ENCODE peak calls at places on chromosomes 13 and 19, in ten cellular contexts. Q, C, W, E, A, U, B, Y, T and S are unnamed samples.
A peak's percentile ranks its signal among the peaks of the same experiment; 100 is the strongest.

GRCh38 chr13:32427852-32428580 is at the start of gene N4BP2L1:
- DNase-seq in Q (peak; percentile 82), C (no peak), W (peak; percentile 94), E (peak; percentile 88), A (peak; percentile 85), U (no peak), B (peak; percentile 85), Y (peak; percentile 80), T (peak; percentile 86), S (peak; percentile 89)

GRCh38 chr19:41887711-41888382 is 4.9 kb downstream of the ARHGEF1 start:
- DNase-seq in Q (no peak), C (peak; percentile 93), W (peak; percentile 93), E (no peak), A (peak; percentile 77), U (peak; percentile 64), B (peak; percentile 71), Y (no peak), T (no peak), S (peak; percentile 85)

GRCh38 chr19:45492627-45493470 is 4.0 kb downstream of the RTN2 start:
- DNase-seq in Q (peak; percentile 76), C (peak; percentile 72), W (no peak), E (no peak), A (peak; percentile 63), U (peak; percentile 80), B (no peak), Y (no peak), T (no peak), S (peak; percentile 82)

GRCh38 chr13:77702364-77702763 is 4.9 kb downstream of the SLAIN1 start:
- DNase-seq in Q (no peak), C (no peak), W (no peak), E (no peak), A (no peak), U (no peak), B (no peak), Y (no peak), T (no peak), S (no peak)

GRCh38 chr13:113607477-113608245 is 23.1 kb downstream of the TFDP1 start:
- DNase-seq in Q (no peak), C (no peak), W (peak; percentile 91), E (no peak), A (no peak), U (no peak), B (no peak), Y (no peak), T (no peak), S (no peak)

GRCh38 chr19:7831452-7831851 is 1.4 kb downstream of the EVI5L start:
- DNase-seq in Q (no peak), C (peak; percentile 66), W (no peak), E (no peak), A (peak; percentile 25), U (peak; percentile 34), B (no peak), Y (no peak), T (no peak), S (no peak)

GRCh38 chr13:44293354-44293753 is 80.3 kb upstream of the SERP2 start:
- DNase-seq in Q (no peak), C (no peak), W (no peak), E (no peak), A (no peak), U (no peak), B (no peak), Y (no peak), T (no peak), S (no peak)

GRCh38 chr19:30430206-30430734 is 58.1 kb downstream of the ZNF536 start:
- DNase-seq in Q (no peak), C (no peak), W (peak; percentile 28), E (no peak), A (no peak), U (no peak), B (no peak), Y (no peak), T (no peak), S (no peak)

GRCh38 chr13:39397866-39398265 is 205.1 kb downstream of the LHFPL6 start:
- DNase-seq in Q (peak; percentile 20), C (no peak), W (no peak), E (no peak), A (no peak), U (no peak), B (no peak), Y (no peak), T (no peak), S (no peak)

GRCh38 chr13:114068723-114069322 is 63.6 kb downstream of the RASA3 start:
- DNase-seq in Q (no peak), C (no peak), W (peak; percentile 81), E (peak; percentile 82), A (peak; percentile 14), U (peak; percentile 77), B (peak; percentile 35), Y (peak; percentile 59), T (peak; percentile 34), S (peak; percentile 72)

GRCh38 chr13:106114981-106115554 is 420.4 kb downstream of the EFNB2 start:
- DNase-seq in Q (no peak), C (no peak), W (no peak), E (no peak), A (no peak), U (peak; percentile 78), B (no peak), Y (no peak), T (no peak), S (no peak)

GRCh38 chr19:18029617-18030338 is 21.8 kb downstream of the ARRDC2 start:
- DNase-seq in Q (no peak), C (peak; percentile 59), W (no peak), E (no peak), A (peak; percentile 59), U (peak; percentile 32), B (peak; percentile 61), Y (no peak), T (no peak), S (no peak)
- TF ChIP-seq POLR2A in Q (no peak), C (no peak), W (no peak), E (no peak), A (no peak), U (no peak), B (no peak), Y (no peak), T (no peak), S (no peak)

DNA sequence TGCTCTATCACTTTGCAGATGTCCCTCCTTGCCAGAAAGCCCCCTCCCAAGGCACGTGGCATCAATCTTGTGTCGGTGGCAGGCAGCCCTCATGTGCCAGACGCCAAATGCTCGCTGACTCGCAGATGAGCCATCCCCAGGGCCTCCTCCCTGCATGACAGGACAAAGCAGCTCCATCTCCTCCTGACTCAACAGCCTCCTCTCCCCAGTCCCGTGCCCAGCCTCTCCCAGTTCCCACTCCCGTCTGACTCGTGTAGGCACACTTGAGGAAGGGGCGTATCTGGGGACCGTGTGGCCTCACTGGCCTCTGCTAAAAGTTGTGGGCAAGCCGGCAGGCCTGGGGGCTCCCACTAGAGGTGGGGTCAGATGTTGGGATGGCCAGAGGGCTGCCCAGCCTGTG is 133.6 kb downstream of the STK24 start:
- DNase-seq in Q (no peak), C (no peak), W (no peak), E (no peak), A (no peak), U (peak; percentile 92), B (no peak), Y (no peak), T (no peak), S (no peak)
- H3K36me3 ChIP-seq in Q (peaks cover 56% of the 10 kb centered on the region), C (no peaks in the 10 kb centered on the region), W (no peaks in the 10 kb centered on the region), E (peaks cover 56% of the 10 kb centered on the region), A (no peaks in the 10 kb centered on the region), U (peaks cover 78% of the 10 kb centered on the region), B (no peaks in the 10 kb centered on the region), Y (no peaks in the 10 kb centered on the region), T (no peaks in the 10 kb centered on the region), S (peaks cover 67% of the 10 kb centered on the region)

GRCh38 chr19:54002495-54003315 is 11.3 kb downstream of the CACNG6 start:
- DNase-seq in Q (no peak), C (no peak), W (no peak), E (no peak), A (no peak), U (no peak), B (no peak), Y (no peak), T (no peak), S (no peak)
- H3K27ac ChIP-seq in Q (no peak overlapping the region), C (no peak overlapping the region), W (no peak overlapping the region), E (no peak overlapping the region), A (no peak overlapping the region), U (no peak overlapping the region), B (no peak overlapping the region), Y (no peak overlapping the region), T (no peak overlapping the region), S (no peak overlapping the region)

DNA sequence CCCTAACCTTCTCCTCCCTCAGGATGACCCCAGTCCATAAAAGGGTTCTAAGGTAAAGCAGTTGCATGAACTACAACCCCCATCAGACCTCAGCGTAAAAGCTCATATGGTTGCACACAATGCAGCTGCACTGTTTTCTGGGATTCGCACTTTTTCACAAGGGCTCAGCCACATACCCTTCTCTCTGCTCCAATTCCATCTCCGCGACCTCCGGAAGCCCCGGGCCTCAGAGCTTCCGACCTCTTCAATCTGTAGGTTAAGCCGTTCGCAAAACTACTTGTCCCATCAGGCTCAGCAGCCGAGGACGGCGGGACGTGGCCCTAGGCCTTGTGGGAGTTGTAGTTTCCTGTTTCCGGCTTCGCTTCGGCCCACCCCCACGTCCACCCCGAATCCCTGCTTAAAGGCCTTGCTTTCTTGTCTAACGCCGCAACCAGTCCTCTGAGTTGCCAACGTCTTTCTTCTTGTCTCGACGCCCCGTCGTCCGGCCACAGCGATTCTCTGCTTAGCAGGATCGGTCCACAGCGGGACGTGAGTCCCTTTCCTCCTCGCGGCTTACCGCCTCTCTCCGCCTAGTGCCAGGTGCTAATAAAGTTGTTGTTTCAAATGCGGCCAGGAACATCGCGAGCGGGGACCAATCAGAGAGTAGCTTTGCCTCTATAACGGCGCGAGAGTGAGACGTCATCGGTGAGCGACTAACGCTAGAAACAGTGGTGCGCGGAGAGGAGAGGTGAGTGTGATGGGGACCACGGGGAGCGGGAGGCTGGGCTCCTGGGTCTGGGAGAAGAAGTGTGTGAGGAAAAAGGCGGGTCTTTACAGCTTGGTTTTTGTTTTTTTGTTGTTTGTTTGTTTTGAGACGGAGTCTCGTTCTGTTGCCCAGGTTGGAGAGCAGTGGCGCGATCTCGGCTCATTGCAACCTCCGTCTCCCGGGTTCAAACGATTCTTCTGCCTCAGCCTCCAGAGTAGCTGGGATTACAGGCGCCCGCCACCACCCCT is at the start of the genes PRPF31 and TFPT:
- DNase-seq in Q (peak; percentile 98), C (peak; percentile 97), W (peak; percentile 96), E (peak; percentile 99), A (peak; percentile 97), U (peak; percentile 98), B (peak; percentile 95), Y (peak; percentile 100), T (peak; percentile 96), S (peak; percentile 88)
- TF ChIP-seq POLR2A in Q (no peak), C (peak; percentile 28), W (peak; percentile 44), E (no peak), A (peak; percentile 73), U (peak; percentile 68), B (peak; percentile 50), Y (peak; percentile 15), T (peak; percentile 78), S (no peak)

DNA sequence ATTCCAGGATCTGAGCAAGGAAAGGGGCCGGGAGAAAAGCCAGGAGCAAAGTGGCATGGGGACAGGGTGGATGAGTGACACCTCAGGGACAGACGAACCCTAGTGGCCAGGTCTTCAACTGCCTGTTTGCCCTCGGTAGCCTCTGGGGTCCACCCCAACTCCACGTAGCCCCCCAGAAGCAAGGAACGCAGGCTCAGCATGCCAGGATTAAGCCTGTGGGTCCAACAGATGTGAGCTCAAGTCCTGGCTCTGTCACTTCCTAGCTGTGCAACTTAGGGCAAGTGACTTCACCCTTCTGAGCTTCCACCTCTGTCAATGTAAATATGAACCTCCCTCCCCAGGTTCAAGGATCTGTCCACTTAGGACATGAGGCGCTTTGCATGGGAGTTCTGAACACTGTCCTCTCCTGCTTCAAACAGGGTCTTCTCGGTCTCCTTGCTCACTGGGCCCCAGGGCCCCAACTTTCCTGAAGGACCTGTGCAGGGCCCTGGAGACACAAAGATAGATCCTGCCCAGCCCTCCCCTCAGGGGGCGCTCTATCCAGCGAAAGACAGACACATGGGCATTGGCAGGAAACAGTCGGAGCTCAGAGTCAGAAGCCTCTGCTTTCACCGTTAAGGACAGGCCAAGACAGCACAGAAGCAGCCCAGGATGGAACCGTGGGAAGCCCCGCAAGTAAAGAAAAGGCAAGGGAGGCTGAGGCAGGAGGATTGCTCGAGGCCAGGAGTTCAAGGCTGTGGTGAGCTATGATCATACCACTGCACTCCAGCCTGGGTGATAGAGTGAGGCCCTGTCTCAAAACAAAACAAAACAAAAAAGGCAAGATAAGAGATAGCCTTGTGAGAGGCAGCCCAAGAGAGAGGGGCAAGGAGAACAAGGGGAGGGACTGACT is 13.2 kb downstream of the SYDE1 start:
- DNase-seq in Q (no peak), C (no peak), W (no peak), E (no peak), A (no peak), U (no peak), B (no peak), Y (no peak), T (no peak), S (no peak)
- H3K36me3 ChIP-seq in Q (peaks cover 78% of the 10 kb centered on the region), C (peaks cover 38% of the 10 kb centered on the region), W (peaks cover 8% of the 10 kb centered on the region), E (peaks cover 74% of the 10 kb centered on the region), A (no peaks in the 10 kb centered on the region), U (peaks cover 62% of the 10 kb centered on the region), B (no peaks in the 10 kb centered on the region), Y (peaks cover 2% of the 10 kb centered on the region), T (no peaks in the 10 kb centered on the region), S (peaks cover 13% of the 10 kb centered on the region)